ENCODE peak calls at places on chromosomes 11 and 22, in four cellular contexts. F, Y, P and X are unnamed samples.

GRCh38 chr11:94882931-94883330 is 90.4 kb downstream of the CWC15 start:
- DNase-seq in F (no peak), Y (no peak), P (no peak), X (no peak)

GRCh38 chr11:6468712-6469495 is 4.8 kb downstream of the TRIM3 start:
- DNase-seq in P (peak; percentile 76), F (peak; percentile 48), Y (peak; percentile 51), X (peak; percentile 62)

GRCh38 chr11:66609951-66610617 is 6.3 kb upstream of the RBM14 start:
- DNase-seq in F (no peak), Y (no peak), P (no peak), X (no peak)

GRCh38 chr11:6251120-6251733 is 8.4 kb upstream of the CCKBR start:
- DNase-seq in F (peak; percentile 59), Y (peak; percentile 61), P (peak; percentile 47), X (peak; percentile 68)

GRCh38 chr22:22802346-22802970 is 85.2 kb upstream of the IGLL5 start:
- DNase-seq in F (no peak), Y (no peak), P (no peak), X (peak; percentile 14)

GRCh38 chr11:128575956-128576340 is 11.4 kb downstream of the ETS1 start:
- DNase-seq in P (no peak), Y (peak; percentile 51), F (no peak), X (peak; percentile 76)

GRCh38 chr11:87422566-87422965 is 384.8 kb downstream of the TMEM135 start:
- DNase-seq in P (no peak), F (no peak), Y (no peak), X (no peak)

GRCh38 chr11:122441702-122442092 is 213.8 kb upstream of the UBASH3B start:
- DNase-seq in F (no peak), Y (no peak), P (no peak), X (no peak)

GRCh38 chr11:12457030-12457600 is 79.7 kb downstream of the PARVA start:
- DNase-seq in F (peak; percentile 59), P (no peak), Y (peak; percentile 63), X (peak; percentile 67)

GRCh38 chr22:19646383-19646782 is 67.9 kb upstream of the SEPTIN5 start:
- DNase-seq in P (no peak), Y (no peak), F (no peak), X (no peak)

GRCh38 chr22:47602732-47603131 is 840.3 kb downstream of the TBC1D22A start:
- DNase-seq in P (no peak), Y (no peak), F (no peak), X (no peak)

GRCh38 chr11:30360741-30361140 is 37.8 kb downstream of the ARL14EP start:
- DNase-seq in P (no peak), Y (no peak), F (no peak), X (no peak)

GRCh38 chr22:24564376-24565058 is 8.7 kb downstream of the SNRPD3 start:
- DNase-seq in Y (peak; percentile 70), F (no peak), P (no peak), X (no peak)

GRCh38 chr11:7944123-7944522 is 2.6 kb upstream of the OR10A3 start:
- DNase-seq in Y (no peak), P (no peak), F (no peak), X (no peak)

GRCh38 chr11:71418643-71419042 is 29.6 kb downstream of the DHCR7 start:
- DNase-seq in P (no peak), Y (no peak), F (no peak), X (no peak)

GRCh38 chr11:65586676-65587075 is 8.9 kb downstream of the KCNK7 start:
- DNase-seq in F (peak; percentile 81), P (no peak), Y (peak; percentile 59), X (peak; percentile 50)

GRCh38 chr11:131498631-131499053 is 128.2 kb downstream of the NTM start:
- DNase-seq in P (no peak), F (no peak), Y (no peak), X (no peak)

GRCh38 chr11:36454991-36455611 is 55.0 kb downstream of the TRAF6 start:
- DNase-seq in F (no peak), Y (peak; percentile 37), P (no peak), X (no peak)

GRCh38 chr11:118263694-118264567 is at the start of gene MPZL2:
- DNase-seq in F (no peak), P (no peak), Y (no peak), X (no peak)

GRCh38 chr11:126115253-126115540 is 52.5 kb upstream of the CDON start:
- DNase-seq in F (no peak), Y (peak; percentile 58), P (peak; percentile 27), X (no peak)

GRCh38 chr11:34203377-34203801 is 98.0 kb downstream of the NAT10 start:
- DNase-seq in Y (no peak), P (no peak), F (no peak), X (no peak)

GRCh38 chr22:45271667-45272188 is 13.0 kb upstream of the UPK3A start:
- DNase-seq in P (no peak), Y (peak; percentile 31), F (no peak), X (peak; percentile 21)
- TF ChIP-seq CTCF in P (no peak), Y (no peak), F (no peak), X (no peak)

DNA sequence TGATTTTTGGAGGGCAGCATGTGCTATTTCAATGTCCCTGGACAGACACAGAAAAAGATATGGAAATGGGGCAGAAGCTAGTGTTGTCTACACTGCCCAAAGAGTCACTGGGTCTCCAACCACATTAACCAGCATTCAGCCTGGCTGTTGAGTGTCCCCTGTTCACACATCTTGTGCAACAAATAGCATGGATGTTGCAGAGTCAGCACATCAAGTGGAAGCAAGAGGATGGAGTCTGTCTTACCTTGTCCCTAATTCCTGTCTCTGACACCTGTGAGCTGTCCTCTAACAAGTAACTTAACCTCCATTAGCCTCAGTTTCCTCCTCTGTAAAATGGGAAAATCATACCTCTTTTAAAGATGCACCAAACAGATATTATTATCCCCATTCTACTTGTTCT is 60.2 kb downstream of the RCN1 start:
- DNase-seq in Y (no peak), P (no peak), F (no peak), X (no peak)
- TF ChIP-seq CTCF in Y (no peak), P (no peak), F (no peak), X (no peak)

DNA sequence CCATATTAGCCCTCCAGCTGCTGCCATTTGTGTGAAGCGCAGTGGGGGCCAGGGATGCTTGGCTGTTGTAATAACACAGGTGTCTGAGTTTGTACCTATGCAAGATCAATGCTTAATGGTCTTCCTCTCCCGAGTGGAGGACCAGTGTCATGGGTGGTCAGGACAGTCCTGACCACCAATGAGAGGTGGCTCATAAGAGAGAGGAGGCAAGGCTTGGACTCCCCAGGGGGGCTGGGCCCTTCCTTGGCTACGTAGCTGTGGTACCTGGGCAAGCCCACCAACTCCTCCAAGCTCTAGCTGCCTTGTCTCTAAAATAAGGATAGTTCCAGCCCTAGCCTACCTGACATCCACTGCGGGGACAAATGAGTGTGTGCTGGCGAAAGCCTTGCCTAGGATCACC is 79.2 kb downstream of the OSBP2 start:
- DNase-seq in F (no peak), Y (no peak), P (no peak), X (no peak)
- TF ChIP-seq CTCF in F (no peak), Y (no peak), P (no peak), X (no peak)

DNA sequence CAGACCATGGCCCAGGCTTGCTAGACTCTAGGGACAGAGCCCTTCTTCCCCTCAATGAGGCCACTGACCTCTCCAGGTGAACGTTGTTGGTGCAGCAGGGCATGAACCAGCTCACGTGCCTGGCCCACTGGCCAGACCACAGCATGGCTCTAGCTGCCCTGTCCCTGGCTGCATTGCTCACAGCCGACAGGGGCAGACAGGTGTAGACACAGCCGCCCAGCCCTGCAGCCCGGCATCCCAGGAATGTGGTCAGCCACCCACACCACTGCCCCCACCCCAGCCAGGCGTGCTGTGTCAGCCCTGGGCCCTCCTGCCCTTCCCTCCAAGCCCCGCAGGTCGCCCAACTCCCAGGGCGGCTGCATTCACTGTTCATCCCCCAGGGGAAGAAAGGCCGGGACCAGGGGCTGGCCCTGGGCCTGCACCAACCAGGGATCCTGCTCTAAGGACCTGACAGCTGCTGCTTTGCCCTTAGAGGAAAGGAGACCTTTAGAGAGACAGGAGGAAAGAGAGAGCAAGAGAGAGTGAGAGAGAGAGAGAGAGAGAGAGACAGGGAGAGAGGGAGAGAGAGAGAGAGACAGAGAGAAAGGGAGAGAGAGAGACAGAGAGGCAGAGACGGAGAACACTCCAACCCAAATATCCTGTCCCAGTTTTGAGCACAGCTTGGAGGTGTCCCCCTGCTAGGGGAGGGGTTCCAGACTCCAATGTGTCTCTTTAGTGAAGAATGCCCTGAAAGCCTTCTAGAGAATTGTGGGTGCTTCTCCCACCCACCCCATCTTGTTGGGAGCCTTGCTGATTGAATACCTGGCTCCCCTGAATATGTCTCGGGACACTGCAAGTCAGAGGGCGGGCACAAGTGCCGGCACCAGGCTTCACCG is 44.2 kb upstream of the LINC01488 start:
- DNase-seq in Y (no peak), F (no peak), P (no peak), X (no peak)
- TF ChIP-seq CTCF in Y (no peak), F (no peak), P (no peak), X (no peak)

DNA sequence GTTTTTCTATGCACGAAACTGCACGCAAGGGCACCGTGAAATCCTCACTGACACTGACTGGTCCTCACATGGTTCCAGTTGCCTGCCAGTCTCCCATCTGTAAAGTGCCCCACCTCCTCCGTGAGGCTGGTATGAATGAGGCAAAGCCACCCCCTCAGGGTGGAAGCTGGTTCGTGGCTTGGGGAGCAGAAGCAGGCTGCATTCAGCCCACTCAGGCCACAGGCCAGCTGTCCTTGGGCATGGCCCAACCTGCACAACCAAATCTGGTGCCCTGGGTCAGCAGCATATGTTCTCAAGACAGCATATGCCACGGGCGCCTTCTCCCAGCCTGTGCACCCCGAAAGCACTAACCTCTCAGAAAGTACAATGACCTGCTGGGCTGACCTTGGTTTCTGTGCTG is 29.3 kb downstream of the SERPINH1 start:
- DNase-seq in P (no peak), F (no peak), Y (no peak), X (no peak)
- TF ChIP-seq CTCF in P (no peak), F (no peak), Y (no peak), X (no peak)

GRCh38 chr11:117205211-117205818 is 6.1 kb downstream of the TAGLN start:
- DNase-seq in Y (no peak), P (no peak), F (no peak), X (no peak)

GRCh38 chr11:117203069-117203407 is 3.9 kb downstream of the TAGLN start:
- DNase-seq in F (no peak), P (no peak), Y (no peak), X (no peak)

GRCh38 chr11:117202386-117203068 is 3.4 kb downstream of the TAGLN start:
- DNase-seq in Y (no peak), P (no peak), F (no peak), X (no peak)

GRCh38 chr11:117201906-117202305 is 2.7 kb downstream of the TAGLN start:
- DNase-seq in Y (no peak), F (no peak), P (no peak), X (peak; percentile 43)

GRCh38 chr11:117204283-117205080 is 5.3 kb downstream of the TAGLN start:
- DNase-seq in F (no peak), P (no peak), Y (no peak), X (no peak)
- TF ChIP-seq CTCF in F (no peak), P (no peak), Y (no peak), X (no peak)